ENCODE peak calls at places on chromosome 17, in five cellular contexts. X, L, M, W and Q are unnamed samples.

GRCh38 chr17:45935197-45935709 is 40.9 kb downstream of the MAPT start:
- DNase-seq in M (no peak), X (peak; percentile 53), W (no peak), L (no peak), Q (no peak)

GRCh38 chr17:53033297-53033696 is 789.4 kb upstream of the KIF2B start:
- DNase-seq in W (no peak), M (no peak), L (no peak), X (peak; percentile 30), Q (no peak)

GRCh38 chr17:4934173-4934979 is 2.3 kb downstream of the GP1BA start:
- DNase-seq in X (peak; percentile 46), M (no peak), W (no peak), L (peak; percentile 40), Q (peak; percentile 70)

GRCh38 chr17:59165933-59166342 is 10.4 kb downstream of the PRR11 start:
- DNase-seq in X (peak; percentile 67), W (peak; percentile 57), M (peak; percentile 27), L (peak; percentile 42), Q (peak; percentile 89)

GRCh38 chr17:16085066-16085699 is 85.6 kb downstream of the TTC19 start:
- DNase-seq in L (no peak), X (no peak), W (no peak), M (no peak), Q (no peak)

GRCh38 chr17:48244121-48244711 is 136.7 kb downstream of the SNX11 start:
- DNase-seq in W (no peak), L (peak; percentile 27), M (no peak), X (no peak), Q (no peak)

GRCh38 chr17:82468692-82469091 is 10.2 kb downstream of the NARF start:
- DNase-seq in X (no peak), W (no peak), L (no peak), M (no peak), Q (no peak)

GRCh38 chr17:79537061-79537460 is 73.8 kb downstream of the RBFOX3 start:
- DNase-seq in X (no peak), L (no peak), M (no peak), W (no peak), Q (no peak)

GRCh38 chr17:73711916-73712315 is 67.7 kb upstream of the SDK2 start:
- DNase-seq in L (no peak), X (no peak), W (no peak), M (no peak), Q (no peak)

GRCh38 chr17:51144266-51145022 is 8.9 kb upstream of the NME1 start:
- DNase-seq in X (no peak), W (no peak), M (no peak), L (no peak), Q (no peak)

GRCh38 chr17:43949777-43950176 is 4.0 kb downstream of the PYY start:
- DNase-seq in M (no peak), L (no peak), W (no peak), X (no peak), Q (no peak)

GRCh38 chr17:41522301-41523224 is 3.9 kb upstream of the KRT15 start:
- DNase-seq in X (no peak), L (no peak), M (no peak), W (no peak), Q (peak; percentile 18)

GRCh38 chr17:69719474-69720048 is 305.1 kb downstream of the MAP2K6 start:
- DNase-seq in L (no peak), M (no peak), X (no peak), W (no peak), Q (no peak)

GRCh38 chr17:42950044-42950783 is 14.0 kb downstream of the AARSD1 start:
- DNase-seq in L (no peak), X (no peak), W (no peak), M (no peak), Q (no peak)

GRCh38 chr17:15298176-15298575 is 33.0 kb upstream of the PMP22 start:
- DNase-seq in W (no peak), L (no peak), M (no peak), X (no peak), Q (no peak)

GRCh38 chr17:74773871-74774286 is 2.3 kb downstream of the NAT9 start:
- DNase-seq in X (peak; percentile 92), L (no peak), W (no peak), M (no peak), Q (no peak)

GRCh38 chr17:14510136-14510535 is 209.3 kb downstream of the HS3ST3B1 start:
- DNase-seq in L (no peak), M (no peak), W (no peak), X (no peak), Q (no peak)

GRCh38 chr17:82405051-82405450 is 13.1 kb upstream of the HEXD start:
- DNase-seq in W (no peak), L (no peak), M (no peak), X (no peak), Q (no peak)

GRCh38 chr17:11292491-11292890 is 51.5 kb downstream of the SHISA6 start:
- DNase-seq in L (no peak), M (no peak), W (no peak), X (no peak), Q (no peak)

GRCh38 chr17:57672205-57672632 is 72.9 kb downstream of the CCDC182 start:
- DNase-seq in L (no peak), W (no peak), X (no peak), M (no peak), Q (no peak)

GRCh38 chr17:2023692-2024571 is 1.2 kb downstream of the RTN4RL1 start:
- DNase-seq in M (peak; percentile 51), L (peak; percentile 37), X (no peak), W (no peak), Q (peak; percentile 96)

GRCh38 chr17:29954405-29954804 is 13.0 kb downstream of the EFCAB5 start:
- DNase-seq in W (no peak), M (no peak), L (no peak), X (no peak), Q (peak; percentile 26)

GRCh38 chr17:62714016-62714777 is 86.7 kb downstream of the MRC2 start:
- DNase-seq in X (no peak), M (no peak), W (no peak), L (no peak), Q (no peak)

GRCh38 chr17:61406871-61407210 is 7.2 kb downstream of the TBX2 start:
- DNase-seq in X (no peak), M (no peak), W (no peak), L (no peak), Q (no peak)

GRCh38 chr17:81329279-81329926 is 34.3 kb upstream of the SLC38A10 start:
- DNase-seq in X (peak; percentile 79), M (no peak), W (no peak), L (peak; percentile 63), Q (peak; percentile 68)

GRCh38 chr17:81328489-81328888 is 33.4 kb upstream of the SLC38A10 start:
- DNase-seq in W (no peak), L (no peak), X (no peak), M (no peak), Q (no peak)

GRCh38 chr17:81330884-81331245 is 35.8 kb upstream of the SLC38A10 start:
- DNase-seq in W (no peak), L (no peak), M (no peak), X (no peak), Q (no peak)

GRCh38 chr17:81329927-81330883 is 35.1 kb upstream of the SLC38A10 start:
- DNase-seq in X (peak; percentile 69), L (no peak), W (no peak), M (no peak), Q (peak; percentile 40)

GRCh38 chr17:81328925-81329278 is 33.8 kb upstream of the SLC38A10 start:
- DNase-seq in W (no peak), X (no peak), L (no peak), M (no peak), Q (no peak)
- H3K27ac ChIP-seq in W (no peak overlapping the region), X (no peak overlapping the region), L (no peak overlapping the region), M (no peak overlapping the region), Q (no peak overlapping the region)

GRCh38 chr17:17714261-17714866 is 33.1 kb downstream of the RAI1 start:
- DNase-seq in M (no peak), L (no peak), X (no peak), W (no peak), Q (no peak)
- H3K4me3 ChIP-seq in M (no peak overlapping the region), L (no peak overlapping the region), X (no peak overlapping the region), W (no peak overlapping the region), Q (no peak overlapping the region)

GRCh38 chr17:12992676-12993075 is 25.2 kb downstream of the ELAC2 start:
- DNase-seq in W (no peak), L (no peak), M (no peak), X (no peak), Q (no peak)
- TF ChIP-seq CREB1 in W (no peak), L (no peak), M (no peak), X (no peak), Q (no peak)

GRCh38 chr17:752002-752619 is at the start of gene GEMIN4:
- DNase-seq in L (peak; percentile 92), X (peak; percentile 79), W (peak; percentile 82), M (peak; percentile 86), Q (peak; percentile 95)

GRCh38 chr17:753407-753806 is 1.3 kb upstream of the GEMIN4 start:
- DNase-seq in M (no peak), L (no peak), W (no peak), X (no peak), Q (no peak)

GRCh38 chr17:751269-752001 is 629 bp downstream of the GEMIN4 start:
- DNase-seq in M (no peak), L (peak; percentile 23), W (no peak), X (no peak), Q (peak; percentile 33)

GRCh38 chr17:750431-751037 is 1.5 kb downstream of the GEMIN4 start:
- DNase-seq in L (no peak), M (no peak), X (no peak), W (no peak), Q (no peak)

GRCh38 chr17:752620-753219 is 656 bp upstream of the GEMIN4 start:
- DNase-seq in W (no peak), X (no peak), M (no peak), L (peak; percentile 14), Q (peak; percentile 69)
- H3K27ac ChIP-seq in W (peak overlapping the region; percentile 89), X (peak overlapping the region; percentile 62), M (peak overlapping the region; percentile 27), L (peak overlapping the region; percentile 91), Q (peak overlapping the region; percentile 84)

GRCh38 chr17:67042104-67042899 is 2.1 kb upstream of the CACNG1 start:
- DNase-seq in X (no peak), L (no peak), W (no peak), M (no peak), Q (no peak)
- H3K4me3 ChIP-seq in X (no peak overlapping the region), L (no peak overlapping the region), W (no peak overlapping the region), M (no peak overlapping the region), Q (no peak overlapping the region)

DNA sequence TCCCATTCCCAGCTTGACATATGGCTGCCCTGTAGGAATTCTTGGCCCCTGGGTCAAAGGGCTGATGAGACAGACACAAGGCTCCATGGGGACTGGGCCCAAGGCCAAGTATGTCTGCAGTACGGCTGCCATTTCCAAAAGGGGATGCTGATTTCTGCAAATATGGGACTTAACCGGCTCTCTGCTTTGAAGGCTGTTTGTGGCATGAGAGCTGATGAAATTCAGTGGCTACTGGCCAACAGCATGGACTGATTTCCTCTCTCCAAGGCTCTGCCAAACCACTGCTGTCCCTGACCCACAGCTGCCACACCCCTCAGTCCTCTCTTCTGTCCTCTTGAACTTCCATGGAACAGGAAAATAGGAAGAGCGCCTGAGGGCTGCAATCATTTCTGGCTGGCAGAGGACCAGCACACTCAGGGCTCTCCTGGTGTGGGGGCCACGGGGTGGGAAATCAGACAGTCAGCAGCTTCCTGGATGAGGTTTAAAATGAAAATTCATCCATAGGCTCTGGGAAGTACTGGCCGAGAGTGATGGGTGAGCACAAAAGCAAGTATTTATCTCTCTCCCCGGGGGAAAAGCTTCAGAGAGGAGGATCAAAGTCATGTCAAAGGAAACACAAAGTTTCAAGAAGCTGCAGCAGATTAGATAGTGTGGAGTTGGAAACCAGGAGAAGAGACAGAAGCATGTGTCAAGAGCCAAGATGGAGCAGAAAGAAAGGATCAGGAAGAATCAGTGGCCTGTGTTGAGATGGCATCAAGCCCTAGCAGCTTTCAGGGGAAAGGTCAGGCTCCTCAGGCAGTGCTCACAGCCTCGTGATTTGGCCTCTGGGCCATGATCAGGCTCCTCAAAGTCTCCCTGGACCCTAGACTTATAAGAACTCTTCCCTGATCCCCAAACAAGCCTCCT is 64.1 kb upstream of the SREBF1 start:
- DNase-seq in M (no peak), W (no peak), X (peak; percentile 96), L (no peak), Q (no peak)
- TF ChIP-seq CREB1 in M (no peak), W (no peak), X (peak; percentile 54), L (no peak), Q (no peak)